ENCODE peak calls at places on chromosomes 5 and 9, in seven cellular contexts. One of them, this sample, is unnamed.

GRCh38 chr9:83034587-83034986 is 28.4 kb downstream of the RASEF start:
- DNase-seq in glutamatergic neuron: no peak
- DNase-seq in NCI-H1417: no peak
- DNase-seq in NCI-H345: no peak
- DNase-seq in prostate gland: no peak
- DNase-seq in C1 segment of cervical spinal cord: no peak
- DNase-seq in CD8-positive, alpha-beta memory T cell: no peak
- DNase-seq in this sample: no peak

GRCh38 chr9:14323083-14323968 is 9.4 kb upstream of the NFIB start:
- DNase-seq in glutamatergic neuron: no peak
- DNase-seq in NCI-H1417: no peak
- DNase-seq in NCI-H345: peak
- DNase-seq in prostate gland: no peak
- DNase-seq in C1 segment of cervical spinal cord: no peak
- DNase-seq in CD8-positive, alpha-beta memory T cell: no peak
- DNase-seq in this sample: no peak

GRCh38 chr5:98585661-98586310 is 187.7 kb upstream of the RGMB start:
- DNase-seq in glutamatergic neuron: no peak
- DNase-seq in NCI-H1417: no peak
- DNase-seq in NCI-H345: no peak
- DNase-seq in prostate gland: no peak
- DNase-seq in C1 segment of cervical spinal cord: no peak
- DNase-seq in CD8-positive, alpha-beta memory T cell: no peak
- DNase-seq in this sample: no peak

GRCh38 chr5:64594601-64595518 is 89.0 kb downstream of the RGS7BP start:
- DNase-seq in glutamatergic neuron: no peak
- DNase-seq in NCI-H1417: no peak
- DNase-seq in NCI-H345: no peak
- DNase-seq in prostate gland: no peak
- DNase-seq in C1 segment of cervical spinal cord: peak
- DNase-seq in CD8-positive, alpha-beta memory T cell: no peak
- DNase-seq in this sample: no peak

GRCh38 chr5:95809414-95809960 is 13.0 kb downstream of the GLRX start:
- DNase-seq in glutamatergic neuron: no peak
- DNase-seq in NCI-H1417: no peak
- DNase-seq in NCI-H345: no peak
- DNase-seq in prostate gland: no peak
- DNase-seq in C1 segment of cervical spinal cord: peak
- DNase-seq in CD8-positive, alpha-beta memory T cell: no peak
- DNase-seq in this sample: no peak

GRCh38 chr5:120533581-120533980 is 69.5 kb downstream of the PRR16 start:
- DNase-seq in glutamatergic neuron: no peak
- DNase-seq in NCI-H1417: no peak
- DNase-seq in NCI-H345: no peak
- DNase-seq in prostate gland: no peak
- DNase-seq in C1 segment of cervical spinal cord: no peak
- DNase-seq in CD8-positive, alpha-beta memory T cell: no peak
- DNase-seq in this sample: no peak

GRCh38 chr5:39423331-39423751 is 1.4 kb downstream of the DAB2 start:
- DNase-seq in glutamatergic neuron: no peak
- DNase-seq in NCI-H1417: no peak
- DNase-seq in NCI-H345: no peak
- DNase-seq in prostate gland: no peak
- DNase-seq in C1 segment of cervical spinal cord: peak
- DNase-seq in CD8-positive, alpha-beta memory T cell: no peak
- DNase-seq in this sample: no peak

GRCh38 chr5:37576496-37576895 is 197.4 kb downstream of the WDR70 start:
- DNase-seq in glutamatergic neuron: no peak
- DNase-seq in NCI-H1417: no peak
- DNase-seq in NCI-H345: no peak
- DNase-seq in prostate gland: no peak
- DNase-seq in C1 segment of cervical spinal cord: no peak
- DNase-seq in CD8-positive, alpha-beta memory T cell: no peak
- DNase-seq in this sample: no peak

GRCh38 chr5:71922584-71923106 is 184.6 kb upstream of the MAP1B start:
- DNase-seq in glutamatergic neuron: no peak
- DNase-seq in NCI-H1417: no peak
- DNase-seq in NCI-H345: no peak
- DNase-seq in prostate gland: no peak
- DNase-seq in C1 segment of cervical spinal cord: no peak
- DNase-seq in CD8-positive, alpha-beta memory T cell: no peak
- DNase-seq in this sample: no peak

GRCh38 chr9:22452415-22453010 is 5.9 kb downstream of the DMRTA1 start:
- DNase-seq in glutamatergic neuron: peak
- DNase-seq in NCI-H1417: peak
- DNase-seq in NCI-H345: peak
- DNase-seq in prostate gland: peak
- DNase-seq in C1 segment of cervical spinal cord: no peak
- DNase-seq in CD8-positive, alpha-beta memory T cell: peak
- DNase-seq in this sample: peak

GRCh38 chr5:127440831-127441230 is 76.6 kb upstream of the PRRC1 start:
- DNase-seq in glutamatergic neuron: no peak
- DNase-seq in NCI-H1417: no peak
- DNase-seq in NCI-H345: no peak
- DNase-seq in prostate gland: no peak
- DNase-seq in C1 segment of cervical spinal cord: no peak
- DNase-seq in CD8-positive, alpha-beta memory T cell: no peak
- DNase-seq in this sample: no peak

GRCh38 chr5:119302916-119303897 is 52.6 kb upstream of the TNFAIP8 start:
- DNase-seq in glutamatergic neuron: no peak
- DNase-seq in NCI-H1417: no peak
- DNase-seq in NCI-H345: no peak
- DNase-seq in prostate gland: no peak
- DNase-seq in C1 segment of cervical spinal cord: no peak
- DNase-seq in CD8-positive, alpha-beta memory T cell: no peak
- DNase-seq in this sample: no peak

GRCh38 chr9:87816041-87816440 is 66.6 kb upstream of the SPATA31E1 start:
- DNase-seq in glutamatergic neuron: no peak
- DNase-seq in NCI-H1417: no peak
- DNase-seq in NCI-H345: peak
- DNase-seq in prostate gland: peak
- DNase-seq in C1 segment of cervical spinal cord: no peak
- DNase-seq in CD8-positive, alpha-beta memory T cell: no peak
- DNase-seq in this sample: no peak

GRCh38 chr5:93100976-93101375 is 480.0 kb downstream of the NR2F1-AS1 start:
- DNase-seq in glutamatergic neuron: no peak
- DNase-seq in NCI-H1417: no peak
- DNase-seq in NCI-H345: no peak
- DNase-seq in prostate gland: no peak
- DNase-seq in C1 segment of cervical spinal cord: no peak
- DNase-seq in CD8-positive, alpha-beta memory T cell: no peak
- DNase-seq in this sample: no peak

GRCh38 chr5:130277522-130277921 is 373.3 kb downstream of the CHSY3 start:
- DNase-seq in glutamatergic neuron: no peak
- DNase-seq in NCI-H1417: no peak
- DNase-seq in NCI-H345: no peak
- DNase-seq in prostate gland: no peak
- DNase-seq in C1 segment of cervical spinal cord: no peak
- DNase-seq in CD8-positive, alpha-beta memory T cell: no peak
- DNase-seq in this sample: no peak

GRCh38 chr9:123391946-123392345 is 35.9 kb downstream of the CRB2 start:
- DNase-seq in glutamatergic neuron: no peak
- DNase-seq in NCI-H1417: no peak
- DNase-seq in NCI-H345: no peak
- DNase-seq in prostate gland: no peak
- DNase-seq in C1 segment of cervical spinal cord: no peak
- DNase-seq in CD8-positive, alpha-beta memory T cell: no peak
- DNase-seq in this sample: no peak

GRCh38 chr9:105385372-105385985 is 62.4 kb upstream of the FSD1L start:
- DNase-seq in glutamatergic neuron: no peak
- DNase-seq in NCI-H1417: no peak
- DNase-seq in NCI-H345: no peak
- DNase-seq in prostate gland: peak
- DNase-seq in C1 segment of cervical spinal cord: peak
- DNase-seq in CD8-positive, alpha-beta memory T cell: no peak
- DNase-seq in this sample: no peak

GRCh38 chr9:126057461-126057860 is 269.2 kb upstream of the MVB12B start:
- DNase-seq in glutamatergic neuron: no peak
- DNase-seq in NCI-H1417: no peak
- DNase-seq in NCI-H345: no peak
- DNase-seq in prostate gland: no peak
- DNase-seq in C1 segment of cervical spinal cord: no peak
- DNase-seq in CD8-positive, alpha-beta memory T cell: no peak
- DNase-seq in this sample: no peak

GRCh38 chr9:33315371-33315770 is 25.1 kb downstream of the NFX1 start:
- DNase-seq in glutamatergic neuron: no peak
- DNase-seq in NCI-H1417: no peak
- DNase-seq in NCI-H345: no peak
- DNase-seq in prostate gland: no peak
- DNase-seq in C1 segment of cervical spinal cord: no peak
- DNase-seq in CD8-positive, alpha-beta memory T cell: no peak
- DNase-seq in this sample: no peak

GRCh38 chr5:65121880-65122436 is 353.2 kb downstream of the CWC27 start:
- DNase-seq in glutamatergic neuron: no peak
- DNase-seq in NCI-H1417: no peak
- DNase-seq in NCI-H345: no peak
- DNase-seq in prostate gland: no peak
- DNase-seq in C1 segment of cervical spinal cord: no peak
- DNase-seq in CD8-positive, alpha-beta memory T cell: no peak
- DNase-seq in this sample: no peak

GRCh38 chr5:125083932-125084331 is 337.5 kb upstream of the ZNF608 start:
- DNase-seq in glutamatergic neuron: no peak
- DNase-seq in NCI-H1417: no peak
- DNase-seq in NCI-H345: no peak
- DNase-seq in prostate gland: no peak
- DNase-seq in C1 segment of cervical spinal cord: no peak
- DNase-seq in CD8-positive, alpha-beta memory T cell: no peak
- DNase-seq in this sample: no peak

GRCh38 chr5:119651496-119651895 is 22.1 kb downstream of the FAM170A start:
- DNase-seq in glutamatergic neuron: no peak
- DNase-seq in NCI-H1417: no peak
- DNase-seq in NCI-H345: no peak
- DNase-seq in prostate gland: no peak
- DNase-seq in C1 segment of cervical spinal cord: no peak
- DNase-seq in CD8-positive, alpha-beta memory T cell: no peak
- DNase-seq in this sample: no peak

GRCh38 chr9:16960084-16960483 is 89.6 kb upstream of the BNC2 start:
- DNase-seq in glutamatergic neuron: no peak
- DNase-seq in NCI-H1417: no peak
- DNase-seq in NCI-H345: no peak
- DNase-seq in prostate gland: no peak
- DNase-seq in C1 segment of cervical spinal cord: no peak
- DNase-seq in CD8-positive, alpha-beta memory T cell: no peak
- DNase-seq in this sample: no peak

GRCh38 chr5:110288766-110289165 is 437.7 kb downstream of the TMEM232 start:
- DNase-seq in glutamatergic neuron: no peak
- DNase-seq in NCI-H1417: no peak
- DNase-seq in NCI-H345: no peak
- DNase-seq in prostate gland: no peak
- DNase-seq in C1 segment of cervical spinal cord: no peak
- DNase-seq in CD8-positive, alpha-beta memory T cell: no peak
- DNase-seq in this sample: no peak

GRCh38 chr5:173051746-173052145 is 4.4 kb upstream of the CREBRF start:
- DNase-seq in glutamatergic neuron: no peak
- DNase-seq in NCI-H1417: no peak
- DNase-seq in NCI-H345: no peak
- DNase-seq in prostate gland: no peak
- DNase-seq in C1 segment of cervical spinal cord: no peak
- DNase-seq in CD8-positive, alpha-beta memory T cell: no peak
- DNase-seq in this sample: no peak

GRCh38 chr5:40404613-40405012 is 275.1 kb upstream of the PTGER4 start:
- DNase-seq in glutamatergic neuron: no peak
- DNase-seq in NCI-H1417: no peak
- DNase-seq in NCI-H345: no peak
- DNase-seq in prostate gland: no peak
- DNase-seq in C1 segment of cervical spinal cord: no peak
- DNase-seq in CD8-positive, alpha-beta memory T cell: no peak
- DNase-seq in this sample: no peak

GRCh38 chr9:90915693-90916092 is 114.1 kb downstream of the SYK start:
- DNase-seq in glutamatergic neuron: peak
- DNase-seq in NCI-H1417: no peak
- DNase-seq in NCI-H345: no peak
- DNase-seq in prostate gland: no peak
- DNase-seq in C1 segment of cervical spinal cord: no peak
- DNase-seq in CD8-positive, alpha-beta memory T cell: no peak
- DNase-seq in this sample: no peak

GRCh38 chr5:113204525-113205161 is 228.0 kb downstream of the DCP2 start:
- DNase-seq in glutamatergic neuron: no peak
- DNase-seq in NCI-H1417: no peak
- DNase-seq in NCI-H345: no peak
- DNase-seq in prostate gland: peak
- DNase-seq in C1 segment of cervical spinal cord: peak
- DNase-seq in CD8-positive, alpha-beta memory T cell: no peak
- DNase-seq in this sample: no peak

This sample was measured in CD4-positive, alpha-beta T cell.